ENCODE peak calls at places on chromosomes 4 and X, in four cellular contexts. R is progenitor cell of endocrine pancreas, N is COR-L47, Y is H7. S is an unnamed sample.

GRCh38 chrX:110397353-110397752 is 38.7 kb downstream of the RTL9 start:
- DNase-seq in Y (no peak), N (no peak), R (no peak), S (no peak)

GRCh38 chr4:94284889-94285288 is 57.7 kb downstream of the HPGDS start:
- DNase-seq in R (no peak), N (no peak), Y (no peak), S (no peak)

GRCh38 chr4:157246959-157247358 is 26.4 kb downstream of the GRIA2 start:
- DNase-seq in N (no peak), R (no peak), Y (no peak), S (no peak)

GRCh38 chrX:153469811-153470410 is 465 bp downstream of the HAUS7 start:
- DNase-seq in R (no peak), Y (peak), N (peak), S (no peak)

GRCh38 chr4:3287271-3287971 is 5.4 kb upstream of the RGS12 start:
- DNase-seq in N (no peak), R (no peak), Y (no peak), S (no peak)

GRCh38 chr4:57410331-57411052 is 300.3 kb upstream of the IGFBP7 start:
- DNase-seq in R (no peak), Y (no peak), N (no peak), S (no peak)

GRCh38 chrX:106263817-106264216 is 95.7 kb downstream of the PWWP3B start:
- DNase-seq in Y (no peak), R (no peak), N (no peak), S (no peak)

GRCh38 chr4:112523008-112523440 is 7.0 kb upstream of the NEUROG2 start:
- DNase-seq in Y (peak), R (no peak), N (no peak), S (no peak)